ENCODE peak calls at places on chromosomes 13 and 19, in eight cellular contexts. B, T, S, N, F, P, L and D are unnamed samples.

GRCh38 chr13:111508164-111508870 is 187.9 kb downstream of the TEX29 start:
- DNase-seq in T (no peak), P (no peak), F (no peak), B (no peak), L (no peak), N (no peak), S (no peak), D (no peak)

GRCh38 chr13:22461854-22462565 is 718.8 kb upstream of the SGCG start:
- DNase-seq in N (no peak), F (no peak), T (no peak), L (no peak), B (no peak), P (no peak), S (no peak), D (no peak)

GRCh38 chr13:28318418-28318995 is 176.4 kb downstream of the FLT1 start:
- DNase-seq in B (no peak), T (no peak), S (no peak), P (no peak), F (no peak), N (no peak), L (no peak), D (peak; percentile 24)

GRCh38 chr13:27968316-27969072 is 621 bp downstream of the CDX2 start:
- DNase-seq in F (no peak), B (no peak), T (no peak), L (peak; percentile 48), S (no peak), P (no peak), N (no peak), D (no peak)

GRCh38 chr13:21429217-21429616 is 29.9 kb downstream of the ZDHHC20 start:
- DNase-seq in L (no peak), P (no peak), T (no peak), S (no peak), N (no peak), F (no peak), B (no peak), D (no peak)

GRCh38 chr13:108213946-108214345 is 1.4 kb downstream of the LIG4 start:
- DNase-seq in B (no peak), L (no peak), T (no peak), P (no peak), F (no peak), S (no peak), N (no peak), D (no peak)

GRCh38 chr19:9054768-9055167 is 32.1 kb upstream of the OR1M1 start:
- DNase-seq in N (no peak), T (no peak), P (no peak), B (no peak), S (no peak), L (no peak), F (no peak), D (no peak)

GRCh38 chr13:99331881-99332293 is 24.7 kb upstream of the GPR183 start:
- DNase-seq in N (no peak), P (no peak), S (no peak), B (no peak), L (no peak), F (no peak), T (no peak), D (no peak)

GRCh38 chr13:29522044-29522685 is 73.3 kb downstream of the SLC7A1 start:
- DNase-seq in B (peak; percentile 68), P (no peak), N (no peak), S (no peak), F (no peak), L (no peak), T (peak; percentile 98), D (no peak)

GRCh38 chr19:4457654-4458406 is at the start of gene UBXN6:
- DNase-seq in N (peak; percentile 97), P (peak; percentile 96), L (peak; percentile 99), B (peak; percentile 85), T (peak; percentile 97), S (peak; percentile 97), F (peak; percentile 97), D (peak; percentile 99)

GRCh38 chr13:113895436-113895835 is 31.6 kb upstream of the GAS6 start:
- DNase-seq in T (no peak), B (no peak), S (no peak), N (no peak), L (no peak), F (no peak), P (no peak), D (no peak)

GRCh38 chr19:389246-389934 is 19.6 kb downstream of the C2CD4C start:
- DNase-seq in P (no peak), L (peak; percentile 9), F (no peak), T (no peak), S (no peak), B (no peak), N (no peak), D (no peak)

GRCh38 chr13:92573467-92574057 is 653.0 kb upstream of the GPC6 start:
- DNase-seq in B (no peak), P (no peak), L (peak; percentile 19), F (no peak), T (no peak), N (no peak), S (no peak), D (peak; percentile 41)

GRCh38 chr19:40719414-40719894 is 2.5 kb downstream of the ITPKC start:
- DNase-seq in S (no peak), B (no peak), P (no peak), L (no peak), T (no peak), N (no peak), F (no peak), D (peak; percentile 56)

GRCh38 chr19:42075364-42075615 is 676 bp upstream of the ZNF574 start:
- DNase-seq in S (no peak), T (no peak), B (no peak), F (no peak), N (no peak), L (no peak), P (no peak), D (no peak)

GRCh38 chr13:29494520-29494919 is 101.0 kb downstream of the SLC7A1 start:
- DNase-seq in B (no peak), P (no peak), L (no peak), N (no peak), T (no peak), S (no peak), F (no peak), D (peak; percentile 76)

GRCh38 chr13:95784161-95784880 is 107.4 kb downstream of the DNAJC3 start:
- DNase-seq in B (peak; percentile 31), F (no peak), L (no peak), P (no peak), T (peak; percentile 48), S (no peak), N (no peak), D (no peak)

GRCh38 chr19:38634757-38635482 is 12.5 kb upstream of the ACTN4 start:
- DNase-seq in N (peak; percentile 62), B (no peak), F (peak; percentile 85), S (peak; percentile 72), P (peak; percentile 50), L (peak; percentile 82), T (no peak), D (peak; percentile 87)

GRCh38 chr19:38303517-38304351 is at the start of gene C19orf33:
- DNase-seq in F (no peak), S (no peak), L (peak; percentile 32), T (no peak), B (no peak), N (no peak), P (no peak), D (no peak)

GRCh38 chr13:24107955-24108614 is 52.4 kb upstream of the SPATA13 start:
- DNase-seq in T (no peak), N (no peak), L (peak; percentile 24), B (no peak), S (no peak), F (no peak), P (no peak), D (no peak)

GRCh38 chr13:92463134-92463533 is 763.5 kb upstream of the GPC6 start:
- DNase-seq in B (no peak), P (no peak), L (peak; percentile 57), S (no peak), F (no peak), T (no peak), N (no peak), D (no peak)